ENCODE peak calls at places on chromosomes 5 and 9, in five cellular contexts. U is T-cell, Y is RWPE1, W is HS-5, C is sciatic nerve. E is an unnamed sample.

GRCh38 chr5:15034379-15034778 is 162.8 kb upstream of the ANKH start:
- DNase-seq in Y (no peak), W (no peak), U (no peak), C (no peak), E (no peak)

GRCh38 chr5:172115541-172115982 is 72.5 kb downstream of the STK10 start:
- DNase-seq in U (no peak), W (no peak), Y (no peak), C (peak), E (no peak)

GRCh38 chr5:68494771-68495170 is 279.2 kb downstream of the PIK3R1 start:
- DNase-seq in W (no peak), C (no peak), U (no peak), Y (no peak), E (no peak)

GRCh38 chr5:150052326-150053230 is 33.8 kb downstream of the CSF1R start:
- DNase-seq in Y (no peak), C (no peak), U (no peak), W (no peak), E (no peak)

GRCh38 chr5:61162010-61162831 is at the start of gene SMIM15:
- DNase-seq in C (peak), U (peak), W (peak), Y (peak), E (peak)

GRCh38 chr5:175052351-175052750 is 328.0 kb downstream of the MSX2 start:
- DNase-seq in C (no peak), W (no peak), Y (no peak), U (no peak), E (no peak)

GRCh38 chr5:154757647-154758406 is 2.6 kb downstream of the LARP1 start:
- DNase-seq in U (no peak), Y (peak), W (no peak), C (no peak), E (no peak)

GRCh38 chr5:126481243-126481642 is 58.0 kb downstream of the GRAMD2B start:
- DNase-seq in C (no peak), Y (no peak), U (no peak), W (no peak), E (no peak)

GRCh38 chr9:110180713-110181434 is 27.1 kb downstream of the C9orf152 start:
- DNase-seq in Y (peak), C (peak), U (no peak), W (no peak), E (no peak)

GRCh38 chr9:18888241-18888794 is 144.7 kb downstream of the SAXO1 start:
- DNase-seq in W (no peak), Y (no peak), C (no peak), U (no peak), E (no peak)

GRCh38 chr9:98333703-98334582 is 78.5 kb upstream of the TBC1D2 start:
- DNase-seq in C (no peak), W (peak), Y (peak), U (no peak), E (peak)

GRCh38 chr5:55551298-55551846 is 16.6 kb upstream of the PLPP1 start:
- DNase-seq in C (no peak), W (no peak), U (no peak), Y (peak), E (no peak)